ENCODE peak calls at places on chromosome 4, in seven cellular contexts. R, T, S, E, A, X and H are unnamed samples.

GRCh38 chr4:4685810-4686209 is 144.0 kb upstream of the STX18 start:
- DNase-seq in R (no peak), X (no peak), A (no peak), S (no peak), T (peak), E (no peak), H (no peak)

GRCh38 chr4:112358952-112359749 is 62.0 kb downstream of the ALPK1 start:
- DNase-seq in T (no peak), E (no peak), R (no peak), S (no peak), X (no peak), A (no peak), H (no peak)

GRCh38 chr4:182835006-182835740 is 82.0 kb downstream of the DCTD start:
- DNase-seq in A (no peak), S (no peak), R (no peak), E (no peak), T (no peak), X (no peak), H (no peak)

GRCh38 chr4:174222266-174222872 is 61.1 kb downstream of the FBXO8 start:
- DNase-seq in S (no peak), T (no peak), A (no peak), X (no peak), E (no peak), R (no peak), H (no peak)

GRCh38 chr4:10013722-10014121 is 7.6 kb downstream of the SLC2A9 start:
- DNase-seq in A (no peak), E (no peak), T (no peak), S (peak), R (peak), X (no peak), H (peak)

GRCh38 chr4:142777045-142777743 is 68.9 kb downstream of the INPP4B start:
- DNase-seq in T (no peak), E (no peak), A (no peak), X (no peak), S (no peak), R (no peak), H (peak)

GRCh38 chr4:18034099-18034498 is 12.5 kb upstream of the LCORL start:
- DNase-seq in R (no peak), S (no peak), E (no peak), A (no peak), X (no peak), T (no peak), H (no peak)

GRCh38 chr4:121150003-121150402 is 14.1 kb downstream of the TNIP3 start:
- DNase-seq in X (no peak), E (no peak), R (no peak), T (no peak), S (no peak), A (no peak), H (no peak)

GRCh38 chr4:124278477-124278876 is 434.1 kb downstream of the ANKRD50 start:
- DNase-seq in T (no peak), X (no peak), S (no peak), A (no peak), R (no peak), E (no peak), H (no peak)

GRCh38 chr4:123553733-123554132 is 157.1 kb downstream of the SPRY1 start:
- DNase-seq in X (no peak), T (no peak), R (no peak), A (no peak), S (no peak), E (no peak), H (no peak)

GRCh38 chr4:145956288-145956890 is 17.8 kb upstream of the ZNF827 start:
- DNase-seq in E (peak), T (no peak), A (no peak), S (peak), R (no peak), X (no peak), H (peak)

GRCh38 chr4:14568356-14568755 is 433.9 kb upstream of the CPEB2 start:
- DNase-seq in A (no peak), R (no peak), X (no peak), S (no peak), T (no peak), E (no peak), H (no peak)

GRCh38 chr4:147461161-147461560 is 19.7 kb upstream of the EDNRA start:
- DNase-seq in T (no peak), S (no peak), R (no peak), E (no peak), X (no peak), A (no peak), H (no peak)

GRCh38 chr4:183852910-183853555 is 52.1 kb upstream of the STOX2 start:
- DNase-seq in A (no peak), X (no peak), T (no peak), S (no peak), R (no peak), E (no peak), H (no peak)

GRCh38 chr4:153427363-153428071 is 38.6 kb upstream of the TMEM131L start:
- DNase-seq in R (no peak), E (no peak), T (no peak), X (no peak), S (no peak), A (no peak), H (no peak)

GRCh38 chr4:153428816-153429592 is 37.2 kb upstream of the TMEM131L start:
- DNase-seq in T (no peak), R (no peak), E (no peak), X (no peak), A (no peak), S (no peak), H (no peak)

GRCh38 chr4:153434190-153434589 is 32.0 kb upstream of the TMEM131L start:
- DNase-seq in A (no peak), S (no peak), E (no peak), X (no peak), R (no peak), T (no peak), H (no peak)

GRCh38 chr4:153433753-153434105 is 32.4 kb upstream of the TMEM131L start:
- DNase-seq in X (no peak), T (no peak), R (no peak), S (no peak), A (no peak), E (no peak), H (no peak)

GRCh38 chr4:153432971-153433752 is 33.0 kb upstream of the TMEM131L start:
- DNase-seq in T (no peak), S (peak), A (no peak), E (peak), R (peak), X (peak), H (peak)
- TF ChIP-seq POLR2A in T (no peak), S (no peak), A (no peak), E (no peak), R (no peak), X (no peak), H (no peak)

GRCh38 chr4:7362341-7362740 is 72.4 kb downstream of the PSAPL1 start:
- DNase-seq in T (no peak), S (no peak), E (no peak), X (no peak), A (peak), R (no peak), H (no peak)

GRCh38 chr4:7362862-7363430 is 71.8 kb downstream of the PSAPL1 start:
- DNase-seq in X (no peak), R (no peak), T (no peak), S (no peak), A (no peak), E (no peak), H (no peak)

GRCh38 chr4:7360802-7361201 is 73.9 kb downstream of the PSAPL1 start:
- DNase-seq in E (no peak), R (no peak), X (no peak), T (no peak), S (no peak), A (peak), H (no peak)

GRCh38 chr4:7359302-7360063 is 75.2 kb downstream of the PSAPL1 start:
- DNase-seq in X (no peak), E (no peak), R (no peak), S (no peak), A (peak), T (peak), H (no peak)

GRCh38 chr4:7361256-7361655 is 73.5 kb downstream of the PSAPL1 start:
- DNase-seq in A (peak), X (peak), R (no peak), E (no peak), T (peak), S (peak), H (no peak)
- H3K27ac ChIP-seq in A (no peak), X (no peak), R (no peak), E (no peak), T (no peak), S (no peak), H (no peak)

GRCh38 chr4:76061421-76061820 is 13.1 kb upstream of the ART3 start:
- DNase-seq in S (no peak), R (no peak), T (no peak), E (no peak), X (no peak), A (no peak), H (no peak)

GRCh38 chr4:76059750-76060149 is 14.8 kb upstream of the ART3 start:
- DNase-seq in E (no peak), S (no peak), R (no peak), A (no peak), T (no peak), X (no peak), H (no peak)

GRCh38 chr4:76061977-76062376 is 12.5 kb upstream of the ART3 start:
- DNase-seq in E (no peak), R (no peak), X (no peak), T (no peak), S (no peak), A (no peak), H (no peak)

GRCh38 chr4:76058888-76059426 is 15.6 kb upstream of the ART3 start:
- DNase-seq in S (no peak), T (no peak), A (no peak), R (no peak), X (no peak), E (no peak), H (peak)

GRCh38 chr4:76060506-76060905 is 14.0 kb upstream of the ART3 start:
- DNase-seq in E (no peak), X (no peak), T (no peak), A (no peak), R (no peak), S (no peak), H (no peak)
- H3K4me3 ChIP-seq in E (no peak), X (no peak), T (no peak), A (no peak), R (no peak), S (no peak), H (no peak)

DNA sequence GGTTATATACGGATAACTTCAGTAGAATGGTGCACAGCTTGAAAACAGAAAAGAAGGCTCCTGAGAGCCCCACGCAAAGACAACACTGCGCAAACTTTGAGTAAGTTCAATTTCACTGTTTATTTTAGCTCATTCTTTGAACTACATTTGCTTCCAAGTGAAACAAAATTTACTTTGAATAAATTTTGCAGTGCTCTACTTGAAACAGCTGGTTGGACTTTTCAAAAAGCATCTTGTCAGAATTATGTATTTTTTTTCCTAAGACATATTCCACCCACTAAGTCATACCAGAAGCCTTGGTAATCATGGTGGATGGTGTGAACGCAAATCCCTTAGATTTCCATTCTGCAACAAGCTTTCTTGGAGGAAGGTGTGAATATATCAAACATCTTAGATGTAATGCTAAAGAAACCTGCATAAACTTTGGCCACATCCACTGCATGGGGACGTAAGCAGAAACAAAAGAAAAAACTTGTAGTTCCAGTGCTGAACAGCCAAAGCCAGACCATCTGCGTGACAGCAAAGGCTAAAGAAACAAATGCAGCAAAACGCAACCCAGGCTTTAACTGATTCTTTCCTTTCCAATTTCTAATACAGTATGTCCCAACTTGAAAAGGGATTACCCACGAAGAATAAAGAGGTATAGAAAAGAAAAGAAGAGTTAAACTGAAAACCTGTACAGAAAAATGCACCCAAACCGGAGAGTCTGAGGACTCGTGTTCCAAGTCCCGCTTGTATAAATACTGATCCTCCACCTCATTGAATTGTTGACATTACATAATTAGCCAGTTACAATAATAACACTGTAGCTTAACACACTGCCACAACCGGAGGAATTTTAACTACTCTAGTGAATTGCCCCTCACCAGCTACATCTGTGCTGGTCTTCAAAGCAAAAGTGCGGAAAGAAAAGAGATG is 90.9 kb downstream of the SH3RF1 start:
- DNase-seq in A (no peak), S (no peak), T (no peak), E (no peak), X (no peak), R (no peak), H (no peak)
- TF ChIP-seq POLR2A in A (no peak), S (no peak), T (no peak), E (no peak), X (no peak), R (no peak), H (no peak)

GRCh38 chr4:94507281-94507680 is 55.5 kb downstream of the PDLIM5 start:
- DNase-seq in E (no peak), A (no peak), R (no peak), X (no peak), T (no peak), S (no peak), H (no peak)
- H3K27ac ChIP-seq in E (peak), A (peak), R (no peak), X (peak), T (no peak), S (no peak), H (no peak)

GRCh38 chr4:179755322-179755721 is 2313.1 kb upstream of the AGA start:
- DNase-seq in T (no peak), S (no peak), R (no peak), E (no peak), X (no peak), A (no peak), H (no peak)
- H3K4me3 ChIP-seq in T (no peak), S (no peak), R (no peak), E (no peak), X (no peak), A (no peak), H (no peak)

GRCh38 chr4:77095101-77095826 is 19.5 kb upstream of the CCNI start:
- DNase-seq in E (peak), S (peak), X (peak), T (peak), A (peak), R (peak), H (peak)

GRCh38 chr4:77104405-77105292 is 28.9 kb upstream of the CCNI start:
- DNase-seq in E (peak), T (peak), R (peak), X (peak), S (peak), A (peak), H (peak)

DNA sequence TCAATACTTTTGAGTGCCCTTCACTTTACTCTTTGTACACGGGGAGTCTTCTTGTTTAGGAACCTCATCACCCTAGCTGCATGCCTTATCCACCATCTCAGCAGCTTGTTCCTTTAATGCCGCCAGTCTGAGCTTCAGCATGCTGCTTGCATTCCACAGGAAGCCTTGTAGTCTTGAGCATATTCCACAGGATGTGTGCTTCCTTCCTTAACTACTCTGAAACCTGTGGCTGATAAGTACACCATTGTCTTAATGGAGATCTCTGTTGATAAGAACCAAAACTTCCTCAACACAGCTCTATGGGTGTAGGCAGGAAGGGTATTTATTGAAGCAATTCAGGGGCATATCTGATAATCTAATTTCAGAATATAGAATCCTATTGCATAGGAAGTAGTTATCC is 24.4 kb upstream of the CCNI start:
- DNase-seq in A (no peak), X (no peak), R (no peak), S (no peak), E (no peak), T (no peak), H (no peak)
- TF ChIP-seq POLR2A in A (no peak), X (no peak), R (no peak), S (no peak), E (no peak), T (no peak), H (no peak)

DNA sequence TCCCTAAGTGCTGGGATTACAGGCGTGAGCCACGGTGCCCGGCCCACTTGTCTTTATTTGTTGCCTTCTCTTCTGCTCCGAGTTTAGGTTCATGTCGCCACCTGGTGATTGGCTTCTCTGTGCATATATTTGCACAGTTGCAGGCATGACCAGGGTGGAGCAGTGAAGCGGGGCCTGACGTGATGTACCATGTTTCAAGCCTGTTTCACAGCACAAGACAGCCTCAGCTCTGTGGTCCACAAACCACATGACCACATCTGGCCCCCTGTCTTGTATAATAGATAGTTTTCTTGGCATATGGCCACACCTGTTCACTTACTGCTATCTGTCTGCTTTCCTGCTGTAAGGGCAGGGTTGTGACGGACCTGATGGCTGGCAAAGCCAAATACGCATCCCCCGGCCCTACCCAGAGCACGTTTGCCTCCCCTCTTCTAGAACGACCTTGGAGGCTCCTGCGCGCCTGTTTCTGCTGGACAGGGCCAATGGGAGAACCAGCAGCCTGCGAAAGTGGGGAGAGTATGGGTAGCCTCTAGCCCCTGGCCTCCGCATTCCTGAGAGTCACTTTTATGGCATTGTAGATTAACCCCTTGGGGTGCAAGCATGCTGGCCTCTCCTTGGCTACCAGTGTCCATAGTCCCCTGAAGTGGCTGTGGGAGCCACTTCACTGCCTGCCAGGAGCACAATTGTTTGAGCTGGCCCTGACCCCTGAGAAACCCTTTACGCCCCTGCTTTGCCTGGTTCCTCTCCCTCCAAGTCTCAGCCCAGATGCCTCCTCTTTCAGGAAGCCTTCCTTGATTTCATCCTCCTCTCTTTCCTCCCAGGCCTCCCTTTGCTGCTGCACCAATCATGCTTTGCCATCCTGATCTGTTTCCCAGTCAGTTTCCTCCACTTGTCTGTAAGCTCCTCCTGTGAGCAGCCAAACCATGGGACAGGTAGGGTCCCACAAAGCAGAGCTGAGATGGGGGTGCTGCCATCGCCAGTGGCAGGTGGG is 6.0 kb upstream of the SH3TC1 start:
- DNase-seq in E (peak), T (no peak), A (no peak), S (peak), R (peak), X (no peak), H (peak)
- H3K27ac ChIP-seq in E (peak), T (no peak), A (peak), S (no peak), R (peak), X (no peak), H (peak)

GRCh38 chr4:98710831-98711230 is 52.4 kb upstream of the TSPAN5 start:
- DNase-seq in A (no peak), E (no peak), T (no peak), R (no peak), S (no peak), X (no peak), H (no peak)
- H3K4me3 ChIP-seq in A (no peak), E (no peak), T (no peak), R (no peak), S (no peak), X (no peak), H (no peak)